ENCODE peak calls at places on chromosome 17, in four cellular contexts. T is neuronal stem cell, H is H9, Q is H1. V is an unnamed sample.

GRCh38 chr17:412211-413015 is 59.8 kb upstream of the RPH3AL start:
- DNase-seq in T (peak), H (no peak), Q (no peak), V (peak)

GRCh38 chr17:57114085-57114673 is 29.1 kb downstream of the AKAP1 start:
- DNase-seq in T (peak), H (peak), Q (peak), V (peak)

GRCh38 chr17:79707931-79708891 is 22.5 kb upstream of the ENPP7 start:
- DNase-seq in T (peak), H (peak), Q (no peak), V (peak)

GRCh38 chr17:29718446-29719039 is 95.8 kb upstream of the CORO6 start:
- DNase-seq in T (no peak), H (peak), Q (no peak), V (no peak)

GRCh38 chr17:57104461-57105175 is 19.6 kb downstream of the AKAP1 start:
- DNase-seq in T (no peak), H (no peak), Q (no peak), V (no peak)

GRCh38 chr17:40062347-40063033 is at the start of gene THRA:
- DNase-seq in T (no peak), H (peak), Q (no peak), V (peak)

GRCh38 chr17:3683054-3683511 is 12.9 kb downstream of the P2RX5 start:
- DNase-seq in T (no peak), H (peak), Q (no peak), V (peak)

GRCh38 chr17:73991260-73991659 is 212.2 kb upstream of the RPL38 start:
- DNase-seq in T (no peak), H (no peak), Q (no peak), V (no peak)

GRCh38 chr17:11363575-11363974 is 122.6 kb downstream of the SHISA6 start:
- DNase-seq in T (no peak), H (peak), Q (no peak), V (no peak)

GRCh38 chr17:31571124-31571892 is 179.8 kb downstream of the RAB11FIP4 start:
- DNase-seq in T (no peak), H (no peak), Q (no peak), V (peak)

GRCh38 chr17:39045948-39046679 is 78.9 kb upstream of the FBXO47 start:
- DNase-seq in T (no peak), H (peak), Q (no peak), V (no peak)

GRCh38 chr17:78597923-78598545 is 20.8 kb upstream of the DNAH17 start:
- DNase-seq in T (no peak), H (no peak), Q (no peak), V (peak)

GRCh38 chr17:79033741-79034501 is 10.0 kb downstream of the C1QTNF1 start:
- DNase-seq in T (no peak), H (no peak), Q (no peak), V (no peak)

GRCh38 chr17:47906443-47906842 is 10.4 kb downstream of the SP2 start:
- DNase-seq in T (no peak), H (no peak), Q (no peak), V (no peak)
- H3K4ac ChIP-seq in T (no peak), H (no peak), Q (no peak), V (no peak)

GRCh38 chr17:27573971-27574525 is 56.9 kb upstream of the LGALS9 start:
- DNase-seq in T (no peak), H (no peak), Q (no peak), V (peak)

GRCh38 chr17:27577124-27577761 is 53.7 kb upstream of the LGALS9 start:
- DNase-seq in T (no peak), H (peak), Q (no peak), V (peak)

GRCh38 chr17:27576429-27577123 is 54.4 kb upstream of the LGALS9 start:
- DNase-seq in T (no peak), H (no peak), Q (no peak), V (peak)

GRCh38 chr17:27575100-27575911 is 55.7 kb upstream of the LGALS9 start:
- DNase-seq in T (no peak), H (no peak), Q (no peak), V (no peak)

GRCh38 chr17:27575912-27576252 is 55.1 kb upstream of the LGALS9 start:
- DNase-seq in T (no peak), H (no peak), Q (no peak), V (peak)
- H2BK12ac ChIP-seq in T (no peak), H (no peak), Q (no peak), V (peak)

DNA sequence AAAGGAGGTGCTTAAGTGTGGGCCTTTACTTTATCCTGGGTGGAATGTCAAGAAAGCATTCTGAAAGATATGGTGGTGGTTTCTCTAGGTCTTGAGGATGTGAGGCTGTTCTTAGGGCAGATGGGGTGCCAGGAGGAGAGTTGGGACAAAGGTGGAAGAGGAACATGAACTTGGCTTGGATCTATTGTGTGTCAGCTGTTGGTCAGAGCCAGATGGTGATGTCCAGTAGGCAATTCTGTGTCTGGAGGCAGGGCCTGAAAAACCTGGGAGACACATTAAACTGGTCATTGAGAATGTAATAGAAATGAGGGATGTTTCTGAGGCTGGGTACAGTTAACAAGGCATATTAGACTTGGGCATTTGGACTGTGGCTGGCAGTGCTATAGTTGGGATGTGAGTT is 32.6 kb upstream of the RGS9 start:
- DNase-seq in T (no peak), H (no peak), Q (no peak), V (no peak)
- H2BK15ac ChIP-seq in T (no peak), H (no peak), Q (no peak), V (no peak)

GRCh38 chr17:21250719-21251305 is 2.4 kb downstream of the NATD1 start:
- DNase-seq in T (no peak), H (no peak), Q (no peak), V (no peak)

GRCh38 chr17:21251611-21252010 is 1.6 kb downstream of the NATD1 start:
- DNase-seq in T (no peak), H (no peak), Q (no peak), V (no peak)

GRCh38 chr17:21252289-21252874 is 828 bp downstream of the NATD1 start:
- DNase-seq in T (no peak), H (no peak), Q (no peak), V (no peak)

GRCh38 chr17:21253646-21254441 is 634 bp upstream of the NATD1 start:
- DNase-seq in T (no peak), H (no peak), Q (no peak), V (no peak)

DNA sequence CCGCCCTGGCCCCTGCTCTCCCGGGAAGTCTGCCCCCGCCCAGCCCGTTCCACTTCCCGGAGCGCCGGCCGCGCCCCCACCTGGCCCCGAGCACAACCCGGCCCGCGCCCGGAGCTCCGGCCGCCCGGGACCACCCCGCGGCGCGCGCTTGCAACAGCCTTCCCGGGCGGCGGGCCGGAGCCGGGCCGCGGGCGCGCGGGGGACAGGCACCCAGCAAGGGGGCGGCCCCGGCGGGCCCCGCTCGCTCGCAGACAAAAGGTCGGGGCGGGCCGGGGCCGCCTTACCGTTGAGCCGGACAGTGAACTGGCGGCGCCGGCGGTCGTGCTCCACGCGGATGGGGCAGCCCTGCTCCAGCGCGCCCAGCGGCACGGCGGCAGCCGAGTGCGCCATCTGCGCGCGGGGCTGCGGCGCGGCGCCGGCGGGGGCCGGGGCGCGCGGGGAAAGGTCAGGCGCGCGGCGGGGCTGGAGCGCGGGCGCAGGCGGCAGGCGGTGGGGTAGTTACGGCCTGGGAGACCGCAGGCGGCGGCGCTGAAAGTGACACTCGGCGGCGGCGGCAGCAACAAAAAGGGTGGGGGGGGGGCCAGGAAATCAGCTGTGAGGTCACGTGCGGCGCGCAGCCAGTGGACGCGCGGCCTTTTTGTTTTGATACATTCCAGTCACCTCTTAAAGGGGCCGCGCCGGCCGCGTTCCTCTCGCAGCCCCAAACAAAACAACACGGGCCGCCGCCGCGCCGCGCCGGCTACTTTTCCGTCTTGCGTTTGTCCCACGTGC is at the start of gene NATD1:
- DNase-seq in T (peak), H (peak), Q (peak), V (peak)
- H3K4ac ChIP-seq in T (no peak), H (no peak), Q (no peak), V (no peak)

DNA sequence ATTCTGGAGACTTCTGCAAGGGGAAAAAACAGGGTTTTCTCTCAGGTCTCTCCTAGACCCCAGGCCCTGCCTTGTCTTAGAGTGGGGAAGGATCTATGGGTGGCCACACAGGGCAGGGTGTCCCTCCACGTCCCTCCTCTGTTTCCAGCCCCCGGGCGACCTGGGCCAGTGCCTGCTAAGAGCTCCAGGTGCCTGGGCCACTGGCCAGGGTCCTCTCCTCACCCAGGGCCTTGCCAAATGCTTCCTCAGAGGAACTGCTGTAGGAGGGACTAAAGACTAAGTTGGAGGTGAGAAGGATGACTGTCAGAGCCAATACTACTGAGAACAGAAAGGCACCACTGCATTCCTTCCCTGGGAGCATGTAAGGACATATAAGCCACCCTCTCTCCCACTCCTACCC is 11.4 kb downstream of the NOS2 start:
- DNase-seq in T (no peak), H (no peak), Q (no peak), V (no peak)
- H2BK12ac ChIP-seq in T (no peak), H (no peak), Q (no peak), V (no peak)

DNA sequence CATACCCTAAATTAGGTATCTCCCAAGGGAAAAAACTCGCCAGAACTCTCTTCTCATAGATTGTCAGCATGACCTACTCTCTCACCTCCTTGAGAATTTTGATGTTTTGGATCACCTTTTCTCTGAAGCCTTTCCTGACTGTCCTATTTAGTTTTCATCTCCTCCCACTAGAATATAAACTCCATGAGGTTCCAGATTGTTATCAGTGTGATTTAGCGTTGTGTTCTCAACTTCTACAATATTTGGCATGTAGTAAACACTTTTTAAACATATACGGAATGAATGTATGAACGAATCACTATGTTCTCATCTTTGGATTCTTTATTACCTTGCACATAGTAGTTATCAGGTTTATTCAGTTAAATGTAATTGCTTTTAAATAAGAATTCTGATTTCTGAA is 88.7 kb downstream of the VMP1 start:
- DNase-seq in T (no peak), H (no peak), Q (no peak), V (no peak)
- H2BK15ac ChIP-seq in T (no peak), H (no peak), Q (no peak), V (no peak)

DNA sequence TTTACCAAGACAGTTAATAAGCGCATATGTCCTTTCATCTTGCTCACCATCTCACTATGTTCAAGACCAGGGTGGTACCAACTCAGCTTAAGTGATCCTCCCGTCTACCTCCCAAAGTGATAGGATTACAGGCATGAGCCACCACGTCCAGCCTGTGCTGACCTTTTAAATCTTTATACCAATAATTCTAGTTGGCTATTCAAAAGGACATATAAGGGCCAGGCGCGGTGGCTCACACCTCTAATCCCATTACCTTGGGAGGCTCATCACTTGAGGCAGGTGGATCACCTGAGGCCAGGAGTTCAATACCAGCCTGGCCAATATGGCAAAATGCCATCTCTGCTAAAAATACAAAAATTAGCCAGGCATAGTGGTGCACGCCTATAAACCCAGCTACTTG is 2.4 kb downstream of the CEP95 start:
- DNase-seq in T (no peak), H (no peak), Q (no peak), V (no peak)
- H3K4ac ChIP-seq in T (no peak), H (no peak), Q (no peak), V (no peak)

DNA sequence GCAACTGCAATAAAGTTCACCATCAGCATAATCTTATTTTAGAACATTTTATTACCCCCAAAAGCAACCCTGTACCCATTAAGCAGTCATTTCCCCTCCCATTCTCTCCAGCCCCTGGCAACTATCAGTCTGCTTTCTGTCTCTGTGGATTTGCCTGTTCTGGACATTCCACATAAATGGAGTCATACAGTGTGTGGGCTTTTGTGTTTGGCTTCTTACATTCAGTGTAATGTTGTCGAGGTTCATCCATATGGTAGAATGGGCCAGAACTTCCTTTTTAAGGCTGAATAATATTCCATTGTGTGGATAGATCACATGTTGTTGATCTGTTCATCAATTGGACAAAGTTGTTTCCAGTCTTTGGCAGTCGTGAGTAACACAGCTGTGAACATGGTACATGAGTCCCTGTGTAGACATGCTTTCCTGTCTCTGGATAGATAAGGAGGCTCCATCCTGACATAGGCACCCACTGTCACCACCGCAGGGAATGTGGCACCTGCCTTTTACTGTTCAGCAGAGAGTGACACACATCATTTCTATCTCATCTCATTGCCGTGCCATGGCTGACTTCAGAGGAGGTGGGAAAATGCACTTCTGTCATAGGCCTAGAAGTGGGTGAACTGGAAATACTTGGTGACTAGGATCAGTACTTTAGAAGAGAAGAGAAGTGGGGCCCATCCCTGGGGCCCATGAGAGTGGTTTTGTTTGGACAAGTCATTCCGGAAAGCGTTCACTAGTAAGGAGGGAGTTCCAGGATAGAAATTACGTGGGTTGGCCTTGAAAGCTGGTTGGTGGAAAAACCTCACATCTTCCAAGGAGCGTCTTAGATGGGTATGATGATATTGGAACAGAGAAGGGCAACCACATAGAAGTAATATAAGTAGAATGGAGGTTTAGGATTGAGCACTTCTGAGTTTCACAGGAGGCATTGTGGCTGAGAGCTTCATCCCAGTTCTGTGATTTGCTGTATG is 25.8 kb downstream of the EPN2 start:
- DNase-seq in T (no peak), H (no peak), Q (no peak), V (peak)
- H2BK12ac ChIP-seq in T (no peak), H (no peak), Q (no peak), V (peak)

V was measured in mesenchymal stem cell.